ENCODE peak calls at places on chromosomes 6 and 20, in six cellular contexts. N is kidney tubule cell; K is NCI-H1694 treated with DMSO at 0.1 percent for 48 hours; G is activated CD4-positive, alpha-beta T cell treated with anti-CD3 and anti-CD28 coated beads, Interleukin-2, amount 10 ng/mL, durations not matched to agents 24 days and 14 days; F is naive B cell; D is effector memory CD8-positive, alpha-beta T cell. B is an unnamed sample.
A peak's percentile ranks its signal among the peaks of the same experiment; 100 is the strongest.

GRCh38 chr6:110476046-110476849 is at the start of gene SLC22A16:
- DNase-seq in G (no peak), K (no peak), D (no peak), N (no peak), F (peak; percentile 6), B (no peak)

GRCh38 chr6:105204331-105204730 is 24.5 kb upstream of the POPDC3 start:
- DNase-seq in D (no peak), G (no peak), K (no peak), F (no peak), N (peak; percentile 59), B (no peak)

GRCh38 chr20:57392512-57393271 is 1.5 kb downstream of the RBM38 start:
- DNase-seq in G (peak; percentile 94), N (no peak), F (peak; percentile 87), K (no peak), D (peak; percentile 89), B (no peak)

GRCh38 chr20:34560141-34560523 is 1.6 kb downstream of the MAP1LC3A start:
- DNase-seq in D (no peak), F (no peak), N (no peak), G (no peak), K (no peak), B (no peak)

GRCh38 chr20:51220293-51220706 is 197.4 kb upstream of the KCNG1 start:
- DNase-seq in D (peak; percentile 47), N (peak; percentile 17), F (no peak), G (peak; percentile 86), K (no peak), B (no peak)

GRCh38 chr20:41618807-41619294 is 674 bp upstream of the CHD6 start:
- DNase-seq in F (no peak), K (no peak), D (no peak), N (peak; percentile 23), G (no peak), B (no peak)

GRCh38 chr6:89320012-89320559 is 5.0 kb upstream of the GABRR2 start:
- DNase-seq in G (no peak), D (no peak), N (no peak), F (no peak), K (no peak), B (no peak)

GRCh38 chr6:136123464-136123863 is 126.6 kb downstream of the MTFR2 start:
- DNase-seq in N (peak; percentile 44), F (no peak), G (no peak), D (no peak), K (no peak), B (no peak)

GRCh38 chr6:37006793-37007339 is 1.4 kb downstream of the FGD2 start:
- DNase-seq in D (no peak), G (no peak), N (peak; percentile 30), F (no peak), K (no peak), B (no peak)

GRCh38 chr20:60424267-60424904 is 466.2 kb downstream of the CDH26 start:
- DNase-seq in G (peak; percentile 22), F (no peak), N (no peak), K (no peak), D (no peak), B (no peak)

GRCh38 chr6:16524380-16524707 is 236.9 kb downstream of the ATXN1 start:
- DNase-seq in N (peak; percentile 63), G (no peak), F (no peak), D (no peak), K (no peak), B (no peak)

GRCh38 chr6:5706094-5707033 is 300.4 kb downstream of the NRN1 start:
- DNase-seq in G (peak; percentile 75), F (no peak), K (no peak), N (no peak), D (no peak), B (no peak)

GRCh38 chr6:44278774-44279697 is 8.8 kb downstream of the TMEM151B start:
- DNase-seq in F (no peak), D (no peak), G (no peak), N (no peak), K (no peak), B (no peak)

B was measured in CMK.